ENCODE peak calls at places on chromosomes 4 and X, in seven cellular contexts. K, L, M, A, S, I and W are unnamed samples.

GRCh38 chrX:10783451-10783995 is 163.1 kb upstream of the MID1 start:
- DNase-seq in K (no peak), L (no peak), M (no peak), A (peak; percentile 28), S (no peak), I (no peak), W (no peak)

GRCh38 chr4:1492636-1493539 is 86.6 kb upstream of the NKX1-1 start:
- DNase-seq in K (peak; percentile 36), L (no peak), M (no peak), A (no peak), S (peak; percentile 87), I (no peak), W (no peak)

GRCh38 chr4:169565606-169566351 is 46.6 kb downstream of the NEK1 start:
- DNase-seq in K (no peak), L (no peak), M (no peak), A (no peak), S (no peak), I (no peak), W (no peak)

GRCh38 chr4:176302283-176303275 is 17.2 kb upstream of the SPCS3 start:
- DNase-seq in K (no peak), L (no peak), M (no peak), A (peak; percentile 83), S (no peak), I (no peak), W (no peak)

GRCh38 chr4:138243369-138243768 is 1.2 kb upstream of the SLC7A11 start:
- DNase-seq in K (no peak), L (no peak), M (no peak), A (no peak), S (no peak), I (peak; percentile 38), W (no peak)

GRCh38 chrX:3052864-3053263 is 11.6 kb downstream of the ARSF start:
- DNase-seq in K (no peak), L (no peak), M (no peak), A (no peak), S (no peak), I (no peak), W (no peak)

GRCh38 chrX:119374736-119375135 is 24.4 kb upstream of the SLC25A43 start:
- DNase-seq in K (no peak), L (no peak), M (no peak), A (no peak), S (no peak), I (no peak), W (no peak)

GRCh38 chr4:15325987-15326386 is 101.8 kb upstream of the C1QTNF7 start:
- DNase-seq in K (no peak), L (no peak), M (no peak), A (no peak), S (no peak), I (no peak), W (no peak)

GRCh38 chrX:150291014-150291413 is 72.1 kb upstream of the MAMLD1 start:
- DNase-seq in K (peak; percentile 83), L (no peak), M (no peak), A (no peak), S (no peak), I (no peak), W (peak; percentile 70)

GRCh38 chrX:137600769-137601168 is 34.8 kb downstream of the ZIC3 start:
- DNase-seq in K (no peak), L (no peak), M (no peak), A (no peak), S (no peak), I (no peak), W (no peak)

GRCh38 chr4:155854597-155855226 is 11.4 kb downstream of the ASIC5 start:
- DNase-seq in K (no peak), L (no peak), M (no peak), A (peak; percentile 70), S (no peak), I (no peak), W (no peak)

GRCh38 chrX:123313486-123313885 is 129.4 kb downstream of the GRIA3 start:
- DNase-seq in K (no peak), L (no peak), M (no peak), A (no peak), S (no peak), I (no peak), W (no peak)

GRCh38 chrX:53263597-53264094 is 17.7 kb downstream of the IQSEC2 start:
- DNase-seq in K (peak; percentile 13), L (peak; percentile 31), M (no peak), A (peak; percentile 13), S (no peak), I (no peak), W (no peak)

GRCh38 chrX:68720851-68721250 is 73.4 kb downstream of the STARD8 start:
- DNase-seq in K (no peak), L (no peak), M (no peak), A (no peak), S (no peak), I (no peak), W (no peak)

GRCh38 chr4:119132306-119132705 is 3.3 kb upstream of the MYOZ2 start:
- DNase-seq in K (no peak), L (no peak), M (no peak), A (no peak), S (no peak), I (no peak), W (no peak)

GRCh38 chrX:104195013-104195412 is 28.8 kb downstream of the FAM199X start:
- DNase-seq in K (no peak), L (no peak), M (no peak), A (no peak), S (no peak), I (no peak), W (no peak)

GRCh38 chr4:71683309-71683708 is 100.6 kb downstream of the GC start:
- DNase-seq in K (no peak), L (no peak), M (no peak), A (no peak), S (no peak), I (no peak), W (no peak)

GRCh38 chr4:7624361-7624760 is 189.6 kb upstream of the PSAPL1 start:
- DNase-seq in K (no peak), L (no peak), M (no peak), A (no peak), S (no peak), I (no peak), W (no peak)

GRCh38 chr4:114398386-114398785 is 200.2 kb upstream of the UGT8 start:
- DNase-seq in K (no peak), L (no peak), M (no peak), A (no peak), S (no peak), I (no peak), W (no peak)

GRCh38 chr4:47662975-47663374 is 174.9 kb downstream of the CORIN start:
- DNase-seq in K (no peak), L (peak; percentile 37), M (no peak), A (no peak), S (peak; percentile 45), I (peak; percentile 10), W (no peak)

GRCh38 chrX:129980540-129981206 is 1.8 kb upstream of the BCORL1 start:
- DNase-seq in K (peak; percentile 48), L (no peak), M (peak; percentile 14), A (no peak), S (peak; percentile 42), I (no peak), W (no peak)

GRCh38 chr4:67713531-67714247 is 12.7 kb upstream of the UBA6 start:
- DNase-seq in K (no peak), L (no peak), M (no peak), A (peak; percentile 17), S (no peak), I (no peak), W (no peak)

GRCh38 chr4:163776961-163777360 is 282.5 kb downstream of the TMA16 start:
- DNase-seq in K (no peak), L (no peak), M (no peak), A (no peak), S (no peak), I (no peak), W (no peak)

GRCh38 chrX:17922303-17922702 is 61.2 kb upstream of the RAI2 start:
- DNase-seq in K (no peak), L (no peak), M (no peak), A (no peak), S (no peak), I (no peak), W (no peak)

GRCh38 chrX:151929131-151929530 is 16.4 kb downstream of the MAGEA4 start:
- DNase-seq in K (no peak), L (no peak), M (no peak), A (no peak), S (no peak), I (no peak), W (no peak)

GRCh38 chr4:186807809-186808634 is 84.4 kb upstream of the FAT1 start:
- DNase-seq in K (no peak), L (no peak), M (no peak), A (no peak), S (no peak), I (no peak), W (no peak)

GRCh38 chr4:170090667-170091052 is 904 bp upstream of the AADAT start:
- DNase-seq in K (no peak), L (no peak), M (no peak), A (no peak), S (no peak), I (no peak), W (no peak)